ENCODE peak calls at places on chromosomes 12 and 14, in nine cellular contexts. One of them, this sample, is unnamed.

GRCh38 chr14:70186826-70187483 is 1.8 kb downstream of the SLC8A3 start:
- DNase-seq in stimulated activated CD8-positive, alpha-beta memory T cell treated with anti-CD3 and anti-CD28 coated beads, Interleukin-15, amount 100 ng/mL, for 1 hour: no peak
- DNase-seq in stimulated activated CD4-positive, alpha-beta T cell treated with anti-CD3 and anti-CD28 coated beads, Interleukin-15, amount 100 ng/mL, for 1 hour: no peak
- DNase-seq in GM04504: no peak
- DNase-seq in astrocyte: no peak
- DNase-seq in NCI-H1105 treated with DMSO at 0.1 percent for 48 hours: peak
- DNase-seq in HT1080: no peak
- DNase-seq in NAMALWA: no peak
- DNase-seq in SHP77 treated with DMSO at 0.1 percent for 48 hours: peak
- DNase-seq in this sample: peak

GRCh38 chr12:129096968-129097367 is 243.7 kb downstream of the GLT1D1 start:
- DNase-seq in stimulated activated CD8-positive, alpha-beta memory T cell treated with anti-CD3 and anti-CD28 coated beads, Interleukin-15, amount 100 ng/mL, for 1 hour: no peak
- DNase-seq in NCI-H1105 treated with DMSO at 0.1 percent for 48 hours: no peak
- DNase-seq in HT1080: no peak
- DNase-seq in stimulated activated CD4-positive, alpha-beta T cell treated with anti-CD3 and anti-CD28 coated beads, Interleukin-15, amount 100 ng/mL, for 1 hour: no peak
- DNase-seq in GM04504: no peak
- DNase-seq in NAMALWA: no peak
- DNase-seq in astrocyte: no peak
- DNase-seq in SHP77 treated with DMSO at 0.1 percent for 48 hours: no peak
- DNase-seq in this sample: no peak

GRCh38 chr12:58575281-58575680 is 345.0 kb downstream of the LRIG3 start:
- DNase-seq in stimulated activated CD4-positive, alpha-beta T cell treated with anti-CD3 and anti-CD28 coated beads, Interleukin-15, amount 100 ng/mL, for 1 hour: no peak
- DNase-seq in stimulated activated CD8-positive, alpha-beta memory T cell treated with anti-CD3 and anti-CD28 coated beads, Interleukin-15, amount 100 ng/mL, for 1 hour: no peak
- DNase-seq in astrocyte: peak
- DNase-seq in SHP77 treated with DMSO at 0.1 percent for 48 hours: no peak
- DNase-seq in GM04504: peak
- DNase-seq in HT1080: peak
- DNase-seq in NAMALWA: no peak
- DNase-seq in NCI-H1105 treated with DMSO at 0.1 percent for 48 hours: no peak
- DNase-seq in this sample: peak

GRCh38 chr12:91846466-91847055 is 299.1 kb downstream of the BTG1 start:
- DNase-seq in GM04504: no peak
- DNase-seq in NAMALWA: peak
- DNase-seq in stimulated activated CD4-positive, alpha-beta T cell treated with anti-CD3 and anti-CD28 coated beads, Interleukin-15, amount 100 ng/mL, for 1 hour: no peak
- DNase-seq in stimulated activated CD8-positive, alpha-beta memory T cell treated with anti-CD3 and anti-CD28 coated beads, Interleukin-15, amount 100 ng/mL, for 1 hour: no peak
- DNase-seq in astrocyte: no peak
- DNase-seq in NCI-H1105 treated with DMSO at 0.1 percent for 48 hours: no peak
- DNase-seq in SHP77 treated with DMSO at 0.1 percent for 48 hours: no peak
- DNase-seq in HT1080: no peak
- DNase-seq in this sample: no peak

GRCh38 chr12:93638954-93639353 is 38.2 kb upstream of the CRADD start:
- DNase-seq in GM04504: no peak
- DNase-seq in stimulated activated CD8-positive, alpha-beta memory T cell treated with anti-CD3 and anti-CD28 coated beads, Interleukin-15, amount 100 ng/mL, for 1 hour: no peak
- DNase-seq in HT1080: no peak
- DNase-seq in NAMALWA: no peak
- DNase-seq in astrocyte: no peak
- DNase-seq in SHP77 treated with DMSO at 0.1 percent for 48 hours: no peak
- DNase-seq in NCI-H1105 treated with DMSO at 0.1 percent for 48 hours: no peak
- DNase-seq in stimulated activated CD4-positive, alpha-beta T cell treated with anti-CD3 and anti-CD28 coated beads, Interleukin-15, amount 100 ng/mL, for 1 hour: no peak
- DNase-seq in this sample: no peak

GRCh38 chr14:93548102-93548843 is 117.5 kb downstream of the UNC79 start:
- DNase-seq in GM04504: no peak
- DNase-seq in stimulated activated CD4-positive, alpha-beta T cell treated with anti-CD3 and anti-CD28 coated beads, Interleukin-15, amount 100 ng/mL, for 1 hour: no peak
- DNase-seq in NCI-H1105 treated with DMSO at 0.1 percent for 48 hours: no peak
- DNase-seq in NAMALWA: peak
- DNase-seq in SHP77 treated with DMSO at 0.1 percent for 48 hours: no peak
- DNase-seq in HT1080: no peak
- DNase-seq in stimulated activated CD8-positive, alpha-beta memory T cell treated with anti-CD3 and anti-CD28 coated beads, Interleukin-15, amount 100 ng/mL, for 1 hour: no peak
- DNase-seq in astrocyte: no peak
- DNase-seq in this sample: no peak

GRCh38 chr14:73198253-73198652 is 39.1 kb upstream of the PAPLN start:
- DNase-seq in HT1080: no peak
- DNase-seq in astrocyte: no peak
- DNase-seq in SHP77 treated with DMSO at 0.1 percent for 48 hours: no peak
- DNase-seq in NCI-H1105 treated with DMSO at 0.1 percent for 48 hours: no peak
- DNase-seq in NAMALWA: no peak
- DNase-seq in stimulated activated CD8-positive, alpha-beta memory T cell treated with anti-CD3 and anti-CD28 coated beads, Interleukin-15, amount 100 ng/mL, for 1 hour: no peak
- DNase-seq in GM04504: no peak
- DNase-seq in stimulated activated CD4-positive, alpha-beta T cell treated with anti-CD3 and anti-CD28 coated beads, Interleukin-15, amount 100 ng/mL, for 1 hour: no peak
- DNase-seq in this sample: no peak

GRCh38 chr12:119686776-119687175 is 18.8 kb downstream of the PRKAB1 start:
- DNase-seq in SHP77 treated with DMSO at 0.1 percent for 48 hours: no peak
- DNase-seq in stimulated activated CD8-positive, alpha-beta memory T cell treated with anti-CD3 and anti-CD28 coated beads, Interleukin-15, amount 100 ng/mL, for 1 hour: no peak
- DNase-seq in NCI-H1105 treated with DMSO at 0.1 percent for 48 hours: no peak
- DNase-seq in astrocyte: no peak
- DNase-seq in stimulated activated CD4-positive, alpha-beta T cell treated with anti-CD3 and anti-CD28 coated beads, Interleukin-15, amount 100 ng/mL, for 1 hour: no peak
- DNase-seq in HT1080: no peak
- DNase-seq in GM04504: no peak
- DNase-seq in NAMALWA: no peak
- DNase-seq in this sample: no peak

GRCh38 chr14:54572316-54572715 is 5.4 kb downstream of the SAMD4A start:
- DNase-seq in NAMALWA: peak
- DNase-seq in GM04504: no peak
- DNase-seq in SHP77 treated with DMSO at 0.1 percent for 48 hours: peak
- DNase-seq in stimulated activated CD8-positive, alpha-beta memory T cell treated with anti-CD3 and anti-CD28 coated beads, Interleukin-15, amount 100 ng/mL, for 1 hour: no peak
- DNase-seq in stimulated activated CD4-positive, alpha-beta T cell treated with anti-CD3 and anti-CD28 coated beads, Interleukin-15, amount 100 ng/mL, for 1 hour: no peak
- DNase-seq in HT1080: peak
- DNase-seq in astrocyte: no peak
- DNase-seq in NCI-H1105 treated with DMSO at 0.1 percent for 48 hours: peak
- DNase-seq in this sample: no peak

GRCh38 chr14:32197919-32198318 is 3.9 kb upstream of the RNU6-7 start:
- DNase-seq in astrocyte: no peak
- DNase-seq in SHP77 treated with DMSO at 0.1 percent for 48 hours: no peak
- DNase-seq in NAMALWA: no peak
- DNase-seq in NCI-H1105 treated with DMSO at 0.1 percent for 48 hours: no peak
- DNase-seq in stimulated activated CD8-positive, alpha-beta memory T cell treated with anti-CD3 and anti-CD28 coated beads, Interleukin-15, amount 100 ng/mL, for 1 hour: no peak
- DNase-seq in stimulated activated CD4-positive, alpha-beta T cell treated with anti-CD3 and anti-CD28 coated beads, Interleukin-15, amount 100 ng/mL, for 1 hour: no peak
- DNase-seq in HT1080: no peak
- DNase-seq in GM04504: no peak
- DNase-seq in this sample: no peak

GRCh38 chr14:25042362-25043299 is 7.3 kb downstream of the STXBP6 start:
- DNase-seq in astrocyte: peak
- DNase-seq in HT1080: peak
- DNase-seq in GM04504: no peak
- DNase-seq in NAMALWA: no peak
- DNase-seq in NCI-H1105 treated with DMSO at 0.1 percent for 48 hours: peak
- DNase-seq in stimulated activated CD4-positive, alpha-beta T cell treated with anti-CD3 and anti-CD28 coated beads, Interleukin-15, amount 100 ng/mL, for 1 hour: no peak
- DNase-seq in stimulated activated CD8-positive, alpha-beta memory T cell treated with anti-CD3 and anti-CD28 coated beads, Interleukin-15, amount 100 ng/mL, for 1 hour: no peak
- DNase-seq in SHP77 treated with DMSO at 0.1 percent for 48 hours: no peak
- DNase-seq in this sample: peak

GRCh38 chr14:77344597-77344996 is 23.8 kb downstream of the GSTZ1 start:
- DNase-seq in NCI-H1105 treated with DMSO at 0.1 percent for 48 hours: no peak
- DNase-seq in stimulated activated CD8-positive, alpha-beta memory T cell treated with anti-CD3 and anti-CD28 coated beads, Interleukin-15, amount 100 ng/mL, for 1 hour: no peak
- DNase-seq in stimulated activated CD4-positive, alpha-beta T cell treated with anti-CD3 and anti-CD28 coated beads, Interleukin-15, amount 100 ng/mL, for 1 hour: no peak
- DNase-seq in NAMALWA: no peak
- DNase-seq in HT1080: no peak
- DNase-seq in SHP77 treated with DMSO at 0.1 percent for 48 hours: no peak
- DNase-seq in GM04504: no peak
- DNase-seq in astrocyte: no peak
- DNase-seq in this sample: no peak

GRCh38 chr12:93279849-93280412 is 97.8 kb upstream of the NUDT4 start:
- DNase-seq in astrocyte: no peak
- DNase-seq in NCI-H1105 treated with DMSO at 0.1 percent for 48 hours: peak
- DNase-seq in stimulated activated CD4-positive, alpha-beta T cell treated with anti-CD3 and anti-CD28 coated beads, Interleukin-15, amount 100 ng/mL, for 1 hour: no peak
- DNase-seq in stimulated activated CD8-positive, alpha-beta memory T cell treated with anti-CD3 and anti-CD28 coated beads, Interleukin-15, amount 100 ng/mL, for 1 hour: no peak
- DNase-seq in GM04504: no peak
- DNase-seq in HT1080: peak
- DNase-seq in NAMALWA: no peak
- DNase-seq in SHP77 treated with DMSO at 0.1 percent for 48 hours: no peak
- DNase-seq in this sample: peak

GRCh38 chr12:7123806-7124519 is 4.7 kb downstream of the RBP5 start:
- DNase-seq in astrocyte: no peak
- DNase-seq in HT1080: no peak
- DNase-seq in SHP77 treated with DMSO at 0.1 percent for 48 hours: no peak
- DNase-seq in GM04504: no peak
- DNase-seq in stimulated activated CD8-positive, alpha-beta memory T cell treated with anti-CD3 and anti-CD28 coated beads, Interleukin-15, amount 100 ng/mL, for 1 hour: no peak
- DNase-seq in NAMALWA: no peak
- DNase-seq in stimulated activated CD4-positive, alpha-beta T cell treated with anti-CD3 and anti-CD28 coated beads, Interleukin-15, amount 100 ng/mL, for 1 hour: no peak
- DNase-seq in NCI-H1105 treated with DMSO at 0.1 percent for 48 hours: no peak
- DNase-seq in this sample: no peak

GRCh38 chr12:129657179-129657578 is 246.6 kb downstream of the TMEM132D start:
- DNase-seq in SHP77 treated with DMSO at 0.1 percent for 48 hours: no peak
- DNase-seq in NAMALWA: no peak
- DNase-seq in NCI-H1105 treated with DMSO at 0.1 percent for 48 hours: no peak
- DNase-seq in HT1080: no peak
- DNase-seq in astrocyte: no peak
- DNase-seq in stimulated activated CD4-positive, alpha-beta T cell treated with anti-CD3 and anti-CD28 coated beads, Interleukin-15, amount 100 ng/mL, for 1 hour: no peak
- DNase-seq in stimulated activated CD8-positive, alpha-beta memory T cell treated with anti-CD3 and anti-CD28 coated beads, Interleukin-15, amount 100 ng/mL, for 1 hour: no peak
- DNase-seq in GM04504: no peak
- DNase-seq in this sample: no peak

GRCh38 chr12:18753481-18754117 is 15.7 kb downstream of the CAPZA3 start:
- DNase-seq in NAMALWA: no peak
- DNase-seq in GM04504: no peak
- DNase-seq in astrocyte: no peak
- DNase-seq in HT1080: no peak
- DNase-seq in SHP77 treated with DMSO at 0.1 percent for 48 hours: no peak
- DNase-seq in stimulated activated CD4-positive, alpha-beta T cell treated with anti-CD3 and anti-CD28 coated beads, Interleukin-15, amount 100 ng/mL, for 1 hour: no peak
- DNase-seq in NCI-H1105 treated with DMSO at 0.1 percent for 48 hours: no peak
- DNase-seq in stimulated activated CD8-positive, alpha-beta memory T cell treated with anti-CD3 and anti-CD28 coated beads, Interleukin-15, amount 100 ng/mL, for 1 hour: no peak
- DNase-seq in this sample: peak

GRCh38 chr12:92206596-92206995 is 61.0 kb upstream of the BTG1 start:
- DNase-seq in GM04504: no peak
- DNase-seq in NCI-H1105 treated with DMSO at 0.1 percent for 48 hours: no peak
- DNase-seq in NAMALWA: no peak
- DNase-seq in astrocyte: no peak
- DNase-seq in HT1080: no peak
- DNase-seq in SHP77 treated with DMSO at 0.1 percent for 48 hours: no peak
- DNase-seq in stimulated activated CD4-positive, alpha-beta T cell treated with anti-CD3 and anti-CD28 coated beads, Interleukin-15, amount 100 ng/mL, for 1 hour: no peak
- DNase-seq in stimulated activated CD8-positive, alpha-beta memory T cell treated with anti-CD3 and anti-CD28 coated beads, Interleukin-15, amount 100 ng/mL, for 1 hour: no peak
- DNase-seq in this sample: no peak

GRCh38 chr14:75450381-75451276 is 22.8 kb downstream of the JDP2 start:
- DNase-seq in NAMALWA: no peak
- DNase-seq in astrocyte: peak
- DNase-seq in GM04504: no peak
- DNase-seq in NCI-H1105 treated with DMSO at 0.1 percent for 48 hours: no peak
- DNase-seq in stimulated activated CD8-positive, alpha-beta memory T cell treated with anti-CD3 and anti-CD28 coated beads, Interleukin-15, amount 100 ng/mL, for 1 hour: no peak
- DNase-seq in stimulated activated CD4-positive, alpha-beta T cell treated with anti-CD3 and anti-CD28 coated beads, Interleukin-15, amount 100 ng/mL, for 1 hour: no peak
- DNase-seq in HT1080: peak
- DNase-seq in SHP77 treated with DMSO at 0.1 percent for 48 hours: no peak
- DNase-seq in this sample: peak

GRCh38 chr12:15268927-15269552 is 47.8 kb upstream of the RERG start:
- DNase-seq in stimulated activated CD8-positive, alpha-beta memory T cell treated with anti-CD3 and anti-CD28 coated beads, Interleukin-15, amount 100 ng/mL, for 1 hour: no peak
- DNase-seq in NCI-H1105 treated with DMSO at 0.1 percent for 48 hours: peak
- DNase-seq in SHP77 treated with DMSO at 0.1 percent for 48 hours: peak
- DNase-seq in stimulated activated CD4-positive, alpha-beta T cell treated with anti-CD3 and anti-CD28 coated beads, Interleukin-15, amount 100 ng/mL, for 1 hour: no peak
- DNase-seq in HT1080: peak
- DNase-seq in GM04504: peak
- DNase-seq in NAMALWA: peak
- DNase-seq in astrocyte: peak
- DNase-seq in this sample: peak

GRCh38 chr14:44316647-44317432 is 190.2 kb downstream of the FSCB start:
- DNase-seq in stimulated activated CD8-positive, alpha-beta memory T cell treated with anti-CD3 and anti-CD28 coated beads, Interleukin-15, amount 100 ng/mL, for 1 hour: no peak
- DNase-seq in HT1080: peak
- DNase-seq in NAMALWA: no peak
- DNase-seq in SHP77 treated with DMSO at 0.1 percent for 48 hours: peak
- DNase-seq in GM04504: no peak
- DNase-seq in astrocyte: peak
- DNase-seq in NCI-H1105 treated with DMSO at 0.1 percent for 48 hours: no peak
- DNase-seq in stimulated activated CD4-positive, alpha-beta T cell treated with anti-CD3 and anti-CD28 coated beads, Interleukin-15, amount 100 ng/mL, for 1 hour: no peak
- DNase-seq in this sample: peak

GRCh38 chr14:100775831-100776591 is 49.3 kb downstream of the DLK1 start:
- DNase-seq in stimulated activated CD8-positive, alpha-beta memory T cell treated with anti-CD3 and anti-CD28 coated beads, Interleukin-15, amount 100 ng/mL, for 1 hour: no peak
- DNase-seq in HT1080: no peak
- DNase-seq in GM04504: no peak
- DNase-seq in stimulated activated CD4-positive, alpha-beta T cell treated with anti-CD3 and anti-CD28 coated beads, Interleukin-15, amount 100 ng/mL, for 1 hour: no peak
- DNase-seq in NAMALWA: no peak
- DNase-seq in astrocyte: no peak
- DNase-seq in SHP77 treated with DMSO at 0.1 percent for 48 hours: no peak
- DNase-seq in NCI-H1105 treated with DMSO at 0.1 percent for 48 hours: no peak
- DNase-seq in this sample: no peak

GRCh38 chr12:26831959-26832816 is 806 bp downstream of the ITPR2 start:
- DNase-seq in NAMALWA: peak
- DNase-seq in astrocyte: peak
- DNase-seq in stimulated activated CD4-positive, alpha-beta T cell treated with anti-CD3 and anti-CD28 coated beads, Interleukin-15, amount 100 ng/mL, for 1 hour: peak
- DNase-seq in NCI-H1105 treated with DMSO at 0.1 percent for 48 hours: peak
- DNase-seq in HT1080: peak
- DNase-seq in SHP77 treated with DMSO at 0.1 percent for 48 hours: peak
- DNase-seq in GM04504: peak
- DNase-seq in stimulated activated CD8-positive, alpha-beta memory T cell treated with anti-CD3 and anti-CD28 coated beads, Interleukin-15, amount 100 ng/mL, for 1 hour: peak
- DNase-seq in this sample: peak

GRCh38 chr12:1595026-1595561 is 713 bp upstream of the FBXL14 start:
- DNase-seq in NCI-H1105 treated with DMSO at 0.1 percent for 48 hours: no peak
- DNase-seq in NAMALWA: no peak
- DNase-seq in HT1080: no peak
- DNase-seq in GM04504: no peak
- DNase-seq in stimulated activated CD8-positive, alpha-beta memory T cell treated with anti-CD3 and anti-CD28 coated beads, Interleukin-15, amount 100 ng/mL, for 1 hour: no peak
- DNase-seq in astrocyte: no peak
- DNase-seq in SHP77 treated with DMSO at 0.1 percent for 48 hours: no peak
- DNase-seq in stimulated activated CD4-positive, alpha-beta T cell treated with anti-CD3 and anti-CD28 coated beads, Interleukin-15, amount 100 ng/mL, for 1 hour: no peak
- DNase-seq in this sample: peak

GRCh38 chr14:98347686-98348085 is 924.3 kb downstream of the BCL11B start:
- DNase-seq in NAMALWA: no peak
- DNase-seq in stimulated activated CD8-positive, alpha-beta memory T cell treated with anti-CD3 and anti-CD28 coated beads, Interleukin-15, amount 100 ng/mL, for 1 hour: no peak
- DNase-seq in stimulated activated CD4-positive, alpha-beta T cell treated with anti-CD3 and anti-CD28 coated beads, Interleukin-15, amount 100 ng/mL, for 1 hour: no peak
- DNase-seq in SHP77 treated with DMSO at 0.1 percent for 48 hours: no peak
- DNase-seq in astrocyte: no peak
- DNase-seq in HT1080: no peak
- DNase-seq in NCI-H1105 treated with DMSO at 0.1 percent for 48 hours: no peak
- DNase-seq in GM04504: no peak
- DNase-seq in this sample: no peak

GRCh38 chr12:52942056-52942913 is 6.6 kb upstream of the KRT18 start:
- DNase-seq in stimulated activated CD4-positive, alpha-beta T cell treated with anti-CD3 and anti-CD28 coated beads, Interleukin-15, amount 100 ng/mL, for 1 hour: no peak
- DNase-seq in HT1080: no peak
- DNase-seq in GM04504: no peak
- DNase-seq in astrocyte: peak
- DNase-seq in SHP77 treated with DMSO at 0.1 percent for 48 hours: no peak
- DNase-seq in NCI-H1105 treated with DMSO at 0.1 percent for 48 hours: no peak
- DNase-seq in NAMALWA: no peak
- DNase-seq in stimulated activated CD8-positive, alpha-beta memory T cell treated with anti-CD3 and anti-CD28 coated beads, Interleukin-15, amount 100 ng/mL, for 1 hour: no peak
- DNase-seq in this sample: no peak

GRCh38 chr12:24617471-24617870 is 331.4 kb downstream of the BCAT1 start:
- DNase-seq in stimulated activated CD8-positive, alpha-beta memory T cell treated with anti-CD3 and anti-CD28 coated beads, Interleukin-15, amount 100 ng/mL, for 1 hour: no peak
- DNase-seq in HT1080: peak
- DNase-seq in stimulated activated CD4-positive, alpha-beta T cell treated with anti-CD3 and anti-CD28 coated beads, Interleukin-15, amount 100 ng/mL, for 1 hour: no peak
- DNase-seq in SHP77 treated with DMSO at 0.1 percent for 48 hours: no peak
- DNase-seq in astrocyte: peak
- DNase-seq in GM04504: no peak
- DNase-seq in NCI-H1105 treated with DMSO at 0.1 percent for 48 hours: no peak
- DNase-seq in NAMALWA: no peak
- DNase-seq in this sample: peak

This sample was measured in fibroblast of lung.